ENCODE peak calls at places on chromosomes 4 and X, in eight cellular contexts. X, F, O, Y, L, P, G and U are unnamed samples.

GRCh38 chr4:175787948-175788347 is 24.1 kb downstream of the GPM6A start:
- DNase-seq in Y (no peak), X (no peak), O (no peak), G (no peak), F (no peak), L (no peak), P (no peak), U (no peak)

GRCh38 chr4:176538217-176538925 is 218.6 kb downstream of the SPCS3 start:
- DNase-seq in G (no peak), O (peak), X (peak), Y (peak), L (peak), P (peak), F (no peak), U (peak)

GRCh38 chrX:46727445-46727844 is 31.5 kb downstream of the SLC9A7 start:
- DNase-seq in P (no peak), Y (peak), F (no peak), O (no peak), X (peak), L (peak), G (no peak), U (no peak)

GRCh38 chr4:85779165-85779564 is 304.2 kb downstream of the ARHGAP24 start:
- DNase-seq in F (no peak), L (peak), O (peak), P (no peak), Y (peak), X (peak), G (no peak), U (no peak)

GRCh38 chrX:132631579-132632232 is 142.9 kb upstream of the MBNL3 start:
- DNase-seq in L (peak), O (peak), P (peak), G (peak), Y (peak), F (no peak), X (peak), U (no peak)

GRCh38 chrX:23902419-23902818 is 5.3 kb downstream of the APOO start:
- DNase-seq in P (no peak), O (peak), L (peak), G (peak), Y (peak), X (peak), F (no peak), U (no peak)

GRCh38 chrX:141439651-141440050 is 144.9 kb downstream of the SPANXA1 start:
- DNase-seq in P (no peak), L (peak), Y (peak), O (no peak), G (no peak), X (peak), F (no peak), U (no peak)

GRCh38 chr4:156346959-156347385 is 393.3 kb upstream of the CTSO start:
- DNase-seq in G (no peak), F (no peak), O (peak), L (no peak), Y (no peak), P (no peak), X (no peak), U (no peak)

GRCh38 chrX:68746988-68747387 is 81.8 kb upstream of the EFNB1 start:
- DNase-seq in O (no peak), F (no peak), G (no peak), X (no peak), P (no peak), Y (no peak), L (no peak), U (no peak)

GRCh38 chr4:155388162-155388561 is 11.4 kb upstream of the MAP9 start:
- DNase-seq in Y (no peak), O (no peak), G (no peak), L (no peak), F (no peak), P (no peak), X (no peak), U (no peak)

GRCh38 chr4:121990489-121990888 is 38.6 kb upstream of the TRPC3 start:
- DNase-seq in L (no peak), F (no peak), O (no peak), Y (no peak), X (no peak), G (peak), P (no peak), U (no peak)

GRCh38 chr4:15702941-15703403 is at the start of gene BST1:
- DNase-seq in L (peak), O (peak), X (peak), Y (peak), P (peak), F (peak), G (no peak), U (no peak)

GRCh38 chrX:106946449-106946848 is 26.2 kb downstream of the CLDN2 start:
- DNase-seq in L (no peak), X (no peak), P (no peak), F (no peak), Y (no peak), G (no peak), O (no peak), U (no peak)

GRCh38 chrX:2903366-2903765 is 25.8 kb downstream of the ARSD start:
- DNase-seq in L (no peak), G (no peak), X (no peak), P (no peak), F (no peak), Y (no peak), O (no peak), U (no peak)

GRCh38 chr4:102438873-102439614 is 62.1 kb upstream of the NFKB1 start:
- DNase-seq in P (peak), O (peak), G (no peak), Y (peak), L (peak), X (peak), F (no peak), U (peak)

GRCh38 chrX:26254436-26254835 is 38.5 kb downstream of the MAGEB5 start:
- DNase-seq in O (no peak), G (no peak), X (no peak), P (no peak), Y (no peak), L (no peak), F (no peak), U (no peak)

GRCh38 chr4:150821641-150822040 is 193.4 kb downstream of the LRBA start:
- DNase-seq in G (peak), X (no peak), L (no peak), P (no peak), O (no peak), Y (no peak), F (no peak), U (no peak)

GRCh38 chrX:30230395-30230794 is at the start of gene MAGEB3:
- DNase-seq in X (no peak), L (no peak), P (no peak), G (peak), O (no peak), F (no peak), Y (no peak), U (no peak)

GRCh38 chrX:56728752-56729151 is 291 bp upstream of the NBDY start:
- DNase-seq in F (no peak), Y (peak), X (peak), G (peak), L (peak), P (peak), O (peak), U (no peak)

GRCh38 chr4:7806080-7806630 is 133.5 kb downstream of the AFAP1 start:
- DNase-seq in L (peak), P (peak), O (peak), G (peak), Y (peak), F (peak), X (peak), U (no peak)

GRCh38 chr4:42152507-42153504 is at the start of gene BEND4:
- DNase-seq in X (no peak), O (no peak), F (peak), G (no peak), P (no peak), L (peak), Y (no peak), U (no peak)

GRCh38 chr4:39455486-39455885 is 3.2 kb downstream of the RPL9 start:
- DNase-seq in O (no peak), L (no peak), P (no peak), Y (no peak), F (no peak), X (no peak), G (no peak), U (no peak)
- H3K4me3 ChIP-seq in O (no peak), L (no peak), P (no peak), Y (no peak), F (no peak), X (no peak), G (no peak), U (no peak)

DNA sequence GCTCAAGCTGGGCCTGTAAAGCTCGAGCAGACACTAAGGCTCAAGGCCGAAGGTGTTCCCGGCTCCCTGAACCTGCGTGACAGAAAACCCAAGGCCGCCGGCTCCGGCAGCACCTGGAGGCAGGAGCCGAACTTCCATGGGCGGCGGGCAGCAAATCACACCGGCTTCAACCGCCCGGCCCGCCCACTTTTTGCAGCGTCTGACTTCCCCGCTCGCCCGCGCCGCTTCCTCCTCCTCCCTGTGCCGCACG is 940 bp upstream of the NSD2 start:
- DNase-seq in G (peak), O (peak), L (peak), F (peak), Y (peak), P (peak), X (peak), U (peak)
- H3K4me3 ChIP-seq in G (peak), O (peak), L (peak), F (peak), Y (peak), P (peak), X (peak), U (peak)

DNA sequence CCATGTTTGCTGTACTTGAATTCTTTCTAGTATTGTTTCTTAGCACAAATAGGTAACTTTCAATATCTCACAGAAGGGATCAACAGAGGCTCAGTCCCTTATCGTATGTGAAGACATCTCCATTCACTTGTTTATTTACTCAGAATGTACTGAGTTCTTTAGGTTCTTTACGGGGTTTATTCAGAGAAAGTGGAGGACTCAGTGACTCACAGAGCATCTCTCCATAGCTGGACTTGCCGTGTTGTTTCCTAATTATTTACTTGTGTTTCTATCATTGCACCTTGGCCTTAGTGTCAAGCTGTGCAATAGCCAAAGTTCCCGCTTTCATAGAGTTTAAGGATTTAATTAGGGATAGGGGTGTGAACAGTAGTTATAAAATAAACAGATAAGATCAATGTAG is 57.1 kb downstream of the RHOH start:
- DNase-seq in O (no peak), Y (no peak), G (no peak), F (no peak), P (no peak), X (no peak), L (peak), U (no peak)
- H3K4me3 ChIP-seq in O (no peak), Y (no peak), G (no peak), F (no peak), P (no peak), X (no peak), L (no peak), U (no peak)

GRCh38 chr4:169955521-169955920 is 70.7 kb downstream of the MFAP3L start:
- DNase-seq in G (no peak), F (no peak), P (no peak), Y (no peak), O (no peak), X (no peak), L (no peak), U (no peak)

GRCh38 chr4:169957785-169958184 is 68.4 kb downstream of the MFAP3L start:
- DNase-seq in L (no peak), G (no peak), Y (no peak), X (no peak), P (no peak), F (no peak), O (no peak), U (no peak)

GRCh38 chr4:169963998-169964397 is 62.2 kb downstream of the MFAP3L start:
- DNase-seq in O (no peak), P (no peak), F (no peak), X (peak), G (no peak), Y (peak), L (no peak), U (no peak)

GRCh38 chr4:169956441-169956840 is 69.8 kb downstream of the MFAP3L start:
- DNase-seq in L (no peak), P (no peak), X (no peak), O (peak), G (no peak), F (no peak), Y (no peak), U (no peak)

GRCh38 chr4:169958629-169959028 is 67.6 kb downstream of the MFAP3L start:
- DNase-seq in P (no peak), L (no peak), G (no peak), X (no peak), Y (no peak), O (no peak), F (no peak), U (no peak)
- H3K4me3 ChIP-seq in P (no peak), L (no peak), G (no peak), X (no peak), Y (no peak), O (no peak), F (no peak), U (no peak)

GRCh38 chrX:72238183-72238582 is 644 bp downstream of the ERCC6L start:
- DNase-seq in Y (no peak), P (no peak), X (no peak), F (no peak), O (no peak), G (no peak), L (no peak), U (no peak)

GRCh38 chrX:72236841-72237240 is 2.0 kb downstream of the ERCC6L start:
- DNase-seq in P (no peak), F (no peak), O (no peak), L (peak), G (no peak), Y (peak), X (no peak), U (no peak)

GRCh38 chrX:72243472-72243871 is 4.6 kb upstream of the ERCC6L start:
- DNase-seq in Y (peak), X (peak), L (peak), G (no peak), F (no peak), O (peak), P (no peak), U (no peak)

GRCh38 chrX:72238721-72239475 is at the start of gene ERCC6L:
- DNase-seq in O (peak), F (peak), X (peak), P (peak), L (peak), G (peak), Y (peak), U (peak)

GRCh38 chrX:72240976-72241375 is 2.1 kb upstream of the ERCC6L start:
- DNase-seq in P (no peak), G (no peak), L (no peak), F (no peak), Y (no peak), O (no peak), X (no peak), U (no peak)
- H3K4me3 ChIP-seq in P (no peak), G (no peak), L (no peak), F (no peak), Y (no peak), O (no peak), X (no peak), U (no peak)

DNA sequence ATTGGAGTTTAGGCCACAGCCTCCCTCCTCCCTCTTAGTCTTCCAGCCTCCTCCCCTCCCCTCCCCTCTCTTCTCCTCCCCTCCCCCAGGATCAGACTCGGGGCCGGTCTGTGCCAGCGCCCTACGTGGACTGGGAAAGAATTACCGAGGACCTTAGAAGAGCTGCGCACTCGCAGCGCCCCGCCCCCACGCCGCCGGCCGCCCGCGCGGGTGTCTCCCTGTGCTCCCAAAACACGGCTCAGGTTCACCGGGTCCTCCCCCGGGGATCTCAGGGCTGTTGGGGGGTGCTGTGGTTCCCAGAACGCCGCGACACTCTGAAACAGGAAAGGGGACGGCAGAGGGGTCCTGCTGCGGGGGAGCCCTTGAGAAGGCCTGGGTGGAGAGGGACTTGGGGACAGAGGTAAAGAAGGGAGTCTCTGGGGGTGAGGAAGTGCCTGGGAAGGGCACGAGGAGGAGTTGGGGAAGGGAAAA is 122.2 kb upstream of the TBL1X start:
- DNase-seq in O (peak), G (peak), X (peak), F (peak), P (peak), L (peak), Y (peak), U (no peak)
- H3K4me3 ChIP-seq in O (no peak), G (peak), X (peak), F (no peak), P (peak), L (peak), Y (no peak), U (peak)

DNA sequence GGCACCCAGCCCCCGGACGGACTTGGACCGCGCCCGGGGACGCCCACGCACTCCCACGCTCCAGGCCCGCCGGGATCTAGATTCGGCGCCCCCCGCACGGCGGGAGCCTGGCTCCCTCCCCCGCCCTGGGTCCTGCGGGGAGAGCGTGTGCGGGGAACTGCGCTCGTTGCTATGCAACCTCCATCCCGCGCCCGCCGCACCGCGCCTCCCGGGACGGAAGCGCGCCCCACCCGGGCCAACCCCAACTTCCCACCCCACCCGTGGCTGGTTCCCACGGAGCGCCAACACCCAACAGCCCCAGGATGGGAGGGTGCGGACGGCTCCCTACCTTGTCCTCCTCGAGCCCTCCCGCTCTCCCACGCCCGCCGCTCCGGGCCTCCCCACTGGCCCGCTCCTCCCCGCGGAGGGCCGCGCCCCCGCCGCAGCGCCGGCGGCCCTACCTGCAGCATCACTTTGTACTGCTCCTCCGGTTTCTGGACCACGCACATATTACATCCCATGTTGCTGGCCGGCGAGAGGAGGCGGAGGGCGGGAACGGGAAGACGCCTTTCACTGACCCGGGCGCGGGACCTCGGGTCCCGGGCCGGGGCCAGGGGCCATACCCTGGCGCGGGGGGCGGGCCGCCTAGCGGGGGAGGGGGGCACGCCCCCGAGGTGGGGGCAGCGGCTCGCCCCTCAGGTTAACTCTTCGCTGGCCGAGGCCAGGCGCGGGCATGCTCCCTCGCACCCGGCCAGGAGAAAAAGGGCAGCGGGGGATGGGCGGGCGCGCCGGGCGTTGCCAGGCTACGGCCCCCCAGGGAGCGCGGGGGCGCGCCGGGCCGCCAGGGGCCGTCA is at the start of gene PDZD4:
- DNase-seq in L (no peak), X (no peak), Y (no peak), F (no peak), G (peak), P (no peak), O (no peak), U (no peak)
- H3K4me3 ChIP-seq in L (no peak), X (no peak), Y (no peak), F (no peak), G (peak), P (peak), O (no peak), U (peak)

DNA sequence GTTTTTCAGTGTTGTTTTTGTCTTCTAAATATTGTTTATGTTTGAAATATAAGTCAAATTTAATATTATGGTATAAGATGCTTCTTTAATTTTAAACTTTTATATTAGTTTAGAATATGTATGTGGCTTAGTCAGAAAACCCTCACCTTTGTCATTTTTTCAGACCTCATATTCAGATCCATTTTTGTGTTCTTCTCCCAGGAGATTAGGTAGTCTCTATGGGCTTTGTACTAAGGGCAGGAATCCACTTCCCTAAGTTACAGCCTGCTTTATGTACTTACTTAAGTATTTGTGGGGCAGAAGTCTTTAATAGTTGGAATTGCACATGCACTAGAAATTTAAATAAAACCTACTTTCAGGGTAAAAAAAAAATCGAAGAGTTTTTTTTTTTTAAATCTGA is 63.5 kb upstream of the TENM3 start:
- DNase-seq in L (no peak), F (no peak), X (no peak), O (no peak), G (no peak), P (no peak), Y (no peak), U (no peak)
- H3K4me3 ChIP-seq in L (no peak), F (no peak), X (no peak), O (no peak), G (no peak), P (no peak), Y (no peak), U (no peak)